ENCODE peak calls at places on chromosomes 13 and 19, in six cellular contexts. Q is AG10803; C is astrocyte of the spinal cord; P is CD8-positive, alpha-beta T cell; H is B cell; V is left lung. A is an unnamed sample.

GRCh38 chr13:74747186-74747955 is 613.2 kb upstream of the KLF12 start:
- DNase-seq in V (no peak), Q (no peak), P (no peak), H (no peak), C (peak), A (no peak)

GRCh38 chr13:112098699-112099098 is 31.8 kb downstream of the SOX1 start:
- DNase-seq in Q (no peak), P (no peak), V (no peak), H (no peak), C (no peak), A (no peak)

GRCh38 chr19:55549500-55550320 is 4.4 kb upstream of the SBK3 start:
- DNase-seq in P (no peak), C (peak), Q (peak), V (no peak), H (no peak), A (peak)

GRCh38 chr13:71156550-71156949 is 710.5 kb downstream of the DACH1 start:
- DNase-seq in Q (no peak), C (no peak), H (no peak), P (no peak), V (no peak), A (no peak)

GRCh38 chr19:58407658-58408151 is 744 bp upstream of the ZNF584 start:
- DNase-seq in V (no peak), Q (no peak), P (no peak), H (peak), C (no peak), A (no peak)

GRCh38 chr13:68713394-68713793 is 1394.2 kb upstream of the ATXN8OS start:
- DNase-seq in C (no peak), H (no peak), Q (no peak), V (no peak), P (no peak), A (no peak)

GRCh38 chr19:32311371-32311770 is 34.0 kb upstream of the ZNF507 start:
- DNase-seq in H (no peak), P (no peak), C (no peak), V (no peak), Q (no peak), A (no peak)

GRCh38 chr19:30003862-30004261 is 61.8 kb downstream of the URI1 start:
- DNase-seq in V (no peak), C (no peak), H (no peak), Q (no peak), P (no peak), A (no peak)

GRCh38 chr13:61768175-61768574 is 352.5 kb upstream of the PCDH20 start:
- DNase-seq in C (no peak), V (no peak), P (no peak), Q (no peak), H (no peak), A (no peak)

GRCh38 chr19:10888421-10888866 is 17.1 kb downstream of the CARM1 start:
- DNase-seq in V (no peak), Q (no peak), C (no peak), H (no peak), P (no peak), A (no peak)

GRCh38 chr13:98214008-98214643 is 37.1 kb upstream of the RNF113B start:
- DNase-seq in Q (peak), H (no peak), P (no peak), C (peak), V (peak), A (peak)

GRCh38 chr19:21698215-21698614 is 69.2 kb downstream of the ZNF100 start:
- DNase-seq in V (no peak), C (peak), P (no peak), Q (peak), H (no peak), A (no peak)

GRCh38 chr13:111046590-111047141 is 68.4 kb upstream of the ARHGEF7 start:
- DNase-seq in P (no peak), V (peak), C (peak), H (no peak), Q (peak), A (no peak)

GRCh38 chr13:104295537-104295936 is 1229.3 kb upstream of the SLC10A2 start:
- DNase-seq in Q (no peak), C (no peak), V (no peak), H (no peak), P (no peak), A (no peak)

GRCh38 chr19:51607920-51608562 is 22.2 kb downstream of the SIGLEC5 start:
- DNase-seq in C (peak), Q (peak), V (peak), P (peak), H (peak), A (peak)

GRCh38 chr13:32448224-32448623 is 20.3 kb upstream of the N4BP2L1 start:
- DNase-seq in V (no peak), H (no peak), C (no peak), Q (no peak), P (no peak), A (no peak)

GRCh38 chr13:76928456-76928855 is 19.9 kb upstream of the ACOD1 start:
- DNase-seq in C (no peak), H (no peak), P (no peak), Q (no peak), V (no peak), A (peak)

GRCh38 chr13:99958402-99959126 is 13.0 kb downstream of the ZIC5 start:
- DNase-seq in P (no peak), C (no peak), V (no peak), H (peak), Q (no peak), A (no peak)

GRCh38 chr13:66574606-66575005 is 655.5 kb downstream of the PCDH9 start:
- DNase-seq in C (peak), P (no peak), V (no peak), H (no peak), Q (peak), A (no peak)

GRCh38 chr19:29315566-29315965 is 102.6 kb upstream of the UQCRFS1 start:
- DNase-seq in P (no peak), H (no peak), Q (no peak), C (no peak), V (no peak), A (no peak)

GRCh38 chr13:40456979-40457553 is 209.4 kb downstream of the FOXO1 start:
- DNase-seq in P (no peak), Q (no peak), C (no peak), V (no peak), H (no peak), A (no peak)

GRCh38 chr13:95494082-95494681 is 58.3 kb upstream of the CLDN10 start:
- DNase-seq in H (peak), C (peak), P (no peak), Q (peak), V (no peak), A (no peak)

GRCh38 chr13:108595416-108596257 is 33.8 kb upstream of the MYO16 start:
- DNase-seq in C (peak), Q (no peak), P (no peak), V (no peak), H (no peak), A (no peak)

GRCh38 chr19:2625434-2625833 is 77.1 kb downstream of the GNG7 start:
- DNase-seq in V (peak), Q (no peak), P (no peak), H (no peak), C (no peak), A (no peak)

GRCh38 chr19:50639121-50640112 is at the start of gene SYT3:
- DNase-seq in V (no peak), Q (peak), P (peak), H (peak), C (no peak), A (no peak)

GRCh38 chr19:52248256-52248655 is 21.1 kb upstream of the ZNF766 start:
- DNase-seq in Q (peak), H (no peak), C (no peak), V (no peak), P (peak), A (peak)

GRCh38 chr19:18322318-18322758 is 538 bp downstream of the LSM4 start:
- DNase-seq in C (peak), P (no peak), H (peak), V (no peak), Q (peak), A (no peak)

GRCh38 chr13:55577082-55577846 is 1563.5 kb upstream of the PRR20A start:
- DNase-seq in H (no peak), C (no peak), P (no peak), Q (no peak), V (no peak), A (no peak)

GRCh38 chr19:19447536-19448237 is 42.2 kb downstream of the GATAD2A start:
- DNase-seq in P (peak), V (no peak), Q (peak), C (no peak), H (no peak), A (no peak)

GRCh38 chr19:48513289-48514122 is 1.9 kb upstream of the LMTK3 start:
- DNase-seq in V (peak), H (peak), C (peak), P (peak), Q (peak), A (no peak)

GRCh38 chr19:35513975-35514809 is 743 bp upstream of the DMKN start:
- DNase-seq in Q (peak), C (no peak), P (no peak), H (no peak), V (no peak), A (no peak)

GRCh38 chr13:24922390-24923304 is 158.7 kb downstream of the RNF17 start:
- DNase-seq in P (peak), Q (peak), C (peak), V (peak), H (peak), A (peak)
- TF ChIP-seq CTCF in P (no peak), Q (no peak), C (no peak), V (no peak), H (peak), A (peak)

GRCh38 chr13:33931397-33931987 is 113.5 kb downstream of the RFC3 start:
- DNase-seq in C (peak), P (no peak), Q (peak), V (no peak), H (no peak), A (no peak)
- TF ChIP-seq CTCF in C (peak), P (no peak), Q (peak), V (peak), H (peak), A (peak)

DNA sequence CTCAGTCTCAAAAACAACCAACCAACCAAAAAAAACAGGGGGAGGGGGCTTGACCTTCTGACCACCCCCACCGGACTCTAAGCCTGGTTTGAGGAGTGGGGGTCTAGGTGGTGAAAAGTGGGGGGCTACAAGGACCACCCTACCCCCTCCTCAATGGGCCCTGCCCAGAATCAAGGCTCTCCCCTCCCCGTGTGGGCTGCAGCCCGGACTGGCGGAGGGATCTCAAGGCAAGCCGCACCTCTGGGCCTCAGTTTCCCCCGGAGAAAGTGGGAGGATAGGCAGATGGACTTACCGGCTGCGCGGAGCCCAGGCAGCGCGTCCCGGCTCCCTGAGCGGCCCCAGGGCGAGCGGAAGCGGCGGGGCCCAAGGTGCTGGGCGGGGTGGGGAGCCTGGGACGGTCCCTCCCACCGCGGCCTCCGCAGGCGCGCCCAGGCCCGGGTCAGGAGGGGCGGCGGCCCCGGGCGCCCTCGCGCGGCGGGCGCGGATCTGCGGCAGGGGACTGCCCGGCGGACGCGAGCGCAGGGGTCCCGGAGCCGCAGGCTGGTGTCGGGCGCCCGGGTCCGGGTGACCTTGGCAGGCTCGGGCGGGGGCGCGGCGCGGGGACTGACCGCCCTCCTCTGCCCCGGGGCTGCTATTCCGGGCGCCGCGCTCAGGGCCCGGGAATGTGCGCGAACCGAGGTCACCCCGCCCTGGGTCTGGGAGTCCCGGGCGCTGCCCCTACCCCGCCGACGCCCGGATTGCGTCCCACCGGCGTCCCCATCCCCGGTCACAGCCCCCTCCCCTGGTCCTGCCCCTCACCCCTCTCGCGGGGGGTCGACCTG is at the start of gene ADAMTSL5:
- DNase-seq in C (no peak), Q (peak), P (peak), V (peak), H (peak), A (peak)
- TF ChIP-seq CTCF in C (no peak), Q (no peak), P (no peak), V (no peak), H (no peak), A (peak)

DNA sequence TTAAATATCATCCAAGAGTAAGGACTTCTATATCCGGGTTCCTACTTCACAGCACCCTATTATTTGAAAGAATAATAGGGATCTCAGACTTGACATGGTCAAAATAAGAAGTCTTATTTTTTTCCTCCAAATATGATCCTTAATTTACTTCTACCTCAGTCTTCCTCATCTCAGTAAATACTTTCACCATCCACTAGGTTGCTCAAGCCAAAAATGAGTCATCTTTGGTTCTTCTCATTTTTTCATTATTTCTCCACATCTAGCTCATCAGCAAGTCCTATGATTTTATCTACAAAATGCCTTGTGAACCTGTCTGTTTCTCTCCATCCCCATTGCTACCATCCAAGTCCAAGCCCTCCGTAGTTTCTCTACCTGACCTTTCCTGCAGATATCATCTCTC is 121.9 kb upstream of the GJB6 start:
- DNase-seq in Q (peak), V (no peak), P (no peak), H (no peak), C (peak), A (peak)
- TF ChIP-seq CTCF in Q (peak), V (no peak), P (no peak), H (no peak), C (peak), A (peak)

GRCh38 chr19:46073268-46073922 is 32.6 kb upstream of the IGFL4 start:
- DNase-seq in H (no peak), P (no peak), C (peak), V (no peak), Q (no peak), A (no peak)

GRCh38 chr19:46076951-46077814 is 36.4 kb upstream of the IGFL4 start:
- DNase-seq in V (no peak), P (no peak), H (no peak), C (peak), Q (peak), A (peak)

GRCh38 chr19:46077815-46078167 is 37.0 kb upstream of the IGFL4 start:
- DNase-seq in V (no peak), P (no peak), H (no peak), Q (no peak), C (no peak), A (no peak)

GRCh38 chr19:46080561-46080960 is 39.8 kb upstream of the IGFL4 start:
- DNase-seq in H (no peak), C (peak), P (no peak), Q (peak), V (no peak), A (no peak)

DNA sequence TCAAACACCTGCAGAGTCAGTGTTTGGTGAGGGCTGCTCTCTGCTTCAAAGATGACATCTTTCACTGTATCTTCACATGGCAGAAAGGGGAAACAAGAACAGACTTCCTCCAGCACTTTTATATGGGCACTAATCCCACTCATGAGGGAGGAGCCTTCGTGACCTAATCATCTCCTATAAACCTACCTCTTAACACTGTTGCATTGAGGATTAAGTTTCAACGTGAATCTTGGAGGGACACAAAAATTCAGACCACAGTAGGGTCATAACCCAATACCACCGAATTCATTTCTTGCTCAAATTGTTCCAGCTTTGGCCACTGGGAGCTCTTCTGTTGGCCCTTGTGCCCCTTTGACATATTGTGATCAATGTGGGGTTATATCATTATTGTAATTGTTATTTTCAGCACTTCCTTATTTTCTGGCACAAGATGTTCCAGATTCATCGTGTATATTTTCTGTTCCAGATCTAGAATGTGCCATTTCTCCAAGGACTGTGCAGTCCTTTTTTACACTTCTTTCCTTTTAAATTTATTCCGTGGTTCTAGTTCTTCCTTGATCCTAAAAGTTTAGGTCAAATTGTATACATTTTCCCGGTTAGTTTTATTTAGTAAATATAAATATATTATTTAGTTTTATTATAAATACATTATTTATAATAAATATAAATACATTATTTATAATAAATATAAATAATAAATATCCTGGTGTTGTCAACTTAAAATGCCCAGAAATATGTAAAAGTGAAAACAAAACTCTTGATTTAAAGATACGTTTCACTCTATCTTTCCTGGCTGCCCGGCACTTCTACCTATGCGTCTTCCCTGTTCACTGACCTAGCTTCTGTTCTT is 35.5 kb upstream of the IGFL4 start:
- DNase-seq in V (no peak), H (no peak), P (no peak), Q (no peak), C (no peak), A (no peak)
- TF ChIP-seq CTCF in V (no peak), H (no peak), P (no peak), Q (no peak), C (no peak), A (no peak)

DNA sequence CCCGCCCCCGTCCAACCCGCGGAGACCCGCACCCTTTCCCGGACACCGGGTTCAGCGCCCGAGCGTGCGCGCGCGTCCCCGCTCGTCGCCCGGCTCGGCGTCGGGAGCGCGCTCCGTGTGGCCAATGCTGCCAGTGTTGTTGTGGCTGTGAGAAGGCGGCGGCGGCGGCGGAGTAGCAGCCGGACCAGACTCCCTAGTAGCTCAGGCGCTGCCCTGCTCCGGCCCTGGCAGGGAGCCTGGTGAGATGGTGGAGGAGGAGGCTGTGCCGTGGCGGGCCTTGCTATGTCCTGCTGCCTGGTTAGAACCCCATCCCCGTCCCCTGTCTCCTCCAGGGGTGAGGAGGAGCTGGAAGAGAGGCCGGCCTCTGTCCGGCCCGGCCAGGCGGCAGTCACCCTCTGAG is 553.2 kb downstream of the TUBA3C start:
- DNase-seq in C (no peak), P (no peak), H (no peak), Q (no peak), V (peak), A (no peak)
- TF ChIP-seq CTCF in C (no peak), P (no peak), H (no peak), Q (no peak), V (no peak), A (no peak)

GRCh38 chr13:50580684-50581305 is 262.7 kb downstream of the DLEU7 start:
- DNase-seq in Q (peak), V (no peak), C (peak), H (no peak), P (no peak), A (peak)
- TF ChIP-seq CTCF in Q (peak), V (no peak), C (peak), H (no peak), P (no peak), A (peak)

DNA sequence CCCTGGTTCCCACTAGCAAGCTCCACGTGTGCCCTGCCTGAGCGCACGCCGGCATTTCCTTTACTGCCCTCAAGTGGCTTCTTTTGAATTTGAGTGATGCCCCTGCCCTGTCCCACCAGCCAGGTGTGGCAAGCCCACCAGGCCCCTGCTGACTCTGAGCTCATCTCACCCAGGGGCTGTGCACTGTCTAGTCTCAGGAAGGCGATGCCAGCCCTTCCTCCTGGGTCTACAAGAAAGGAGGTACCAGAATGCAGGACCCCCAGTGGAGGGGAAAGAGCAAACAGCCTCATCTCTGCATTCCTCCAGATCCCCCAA is 17.3 kb upstream of the EPHX3 start:
- DNase-seq in C (no peak), P (no peak), V (no peak), Q (no peak), H (no peak), A (no peak)
- TF ChIP-seq CTCF in C (peak), P (no peak), V (no peak), Q (no peak), H (no peak), A (no peak)

GRCh38 chr19:6479836-6480398 is 1.7 kb downstream of the DENND1C start:
- DNase-seq in Q (no peak), H (no peak), V (no peak), C (no peak), P (no peak), A (no peak)

GRCh38 chr19:6480843-6481415 is 658 bp downstream of the DENND1C start:
- DNase-seq in Q (no peak), P (peak), H (no peak), V (no peak), C (no peak), A (no peak)

GRCh38 chr19:6482343-6482686 is 728 bp upstream of the DENND1C start:
- DNase-seq in Q (no peak), H (no peak), C (no peak), P (no peak), V (no peak), A (no peak)

GRCh38 chr19:6483235-6483634 is 1.6 kb upstream of the DENND1C start:
- DNase-seq in Q (no peak), V (no peak), H (no peak), C (no peak), P (no peak), A (no peak)

GRCh38 chr19:6481541-6482342 is at the start of gene DENND1C:
- DNase-seq in C (no peak), Q (no peak), H (peak), P (peak), V (peak), A (no peak)
- TF ChIP-seq CTCF in C (peak), Q (peak), H (no peak), P (no peak), V (peak), A (peak)

GRCh38 chr19:4830332-4830731 is 1.2 kb downstream of the TICAM1 start:
- DNase-seq in P (no peak), C (no peak), V (no peak), Q (no peak), H (no peak), A (no peak)

GRCh38 chr19:4832776-4833175 is 1.3 kb upstream of the TICAM1 start:
- DNase-seq in P (no peak), H (no peak), V (no peak), C (no peak), Q (no peak), A (no peak)

GRCh38 chr19:4829001-4829712 is 2.4 kb downstream of the TICAM1 start:
- DNase-seq in P (no peak), Q (no peak), H (peak), C (no peak), V (no peak), A (no peak)

GRCh38 chr19:4830768-4831265 is 695 bp downstream of the TICAM1 start:
- DNase-seq in V (no peak), C (no peak), Q (no peak), P (no peak), H (no peak), A (peak)

GRCh38 chr19:4831351-4832340 is at the start of gene TICAM1:
- DNase-seq in Q (peak), V (peak), P (peak), H (peak), C (peak), A (no peak)
- TF ChIP-seq CTCF in Q (no peak), V (no peak), P (no peak), H (no peak), C (no peak), A (peak)